ENCODE peak calls at places on chromosomes 7 and 10, in eight cellular contexts. C is cardiac muscle cell, U is IMR-90, Q is prostate gland, S is K562, K is GM12878, A is sigmoid colon, X is BJ. F is an unnamed sample. For H3K36me3, the result is how much of the 10 kb centered on the place peaks cover.

GRCh38 chr7:17495655-17496396 is 197.4 kb downstream of the AHR start:
- DNase-seq in C (no peak), U (no peak), Q (no peak), X (no peak), K (no peak), S (no peak), A (no peak), F (no peak)

GRCh38 chr7:129906700-129907099 is 46.1 kb downstream of the UBE2H start:
- DNase-seq in K (no peak), X (no peak), Q (no peak), U (no peak), S (no peak), A (no peak), C (peak), F (no peak)

GRCh38 chr10:19385846-19386455 is 337.4 kb downstream of the MALRD1 start:
- DNase-seq in X (no peak), A (no peak), C (no peak), S (no peak), K (no peak), U (no peak), Q (no peak), F (no peak)

GRCh38 chr7:78959471-78959870 is 494.0 kb downstream of the MAGI2 start:
- DNase-seq in K (no peak), C (no peak), S (no peak), X (no peak), U (peak), A (no peak), Q (no peak), F (no peak)

GRCh38 chr7:19145429-19146201 is 394 bp upstream of the FERD3L start:
- DNase-seq in X (no peak), Q (no peak), S (no peak), K (no peak), C (no peak), U (no peak), A (no peak), F (peak)

GRCh38 chr10:84265378-84265777 is 20.5 kb downstream of the RGR start:
- DNase-seq in K (no peak), U (no peak), A (no peak), S (no peak), C (no peak), X (no peak), Q (no peak), F (no peak)

GRCh38 chr10:117449636-117450035 is 74.4 kb upstream of the PDZD8 start:
- DNase-seq in S (peak), C (no peak), X (no peak), Q (no peak), K (no peak), U (no peak), A (no peak), F (peak)

GRCh38 chr7:16891338-16891737 is 9.6 kb upstream of the AGR3 start:
- DNase-seq in C (peak), Q (peak), X (no peak), S (no peak), K (peak), U (peak), A (no peak), F (peak)

GRCh38 chr7:66050337-66050957 is 25.2 kb upstream of the ASL start:
- DNase-seq in U (no peak), Q (no peak), A (no peak), K (no peak), X (no peak), C (no peak), S (no peak), F (no peak)

GRCh38 chr7:75691793-75692543 is 46.8 kb downstream of the HIP1 start:
- DNase-seq in K (no peak), Q (no peak), U (no peak), X (no peak), C (no peak), S (no peak), A (peak), F (no peak)

GRCh38 chr10:359093-359492 is 223.8 kb downstream of the ZMYND11 start:
- DNase-seq in A (no peak), C (no peak), X (no peak), K (no peak), S (no peak), Q (no peak), U (no peak), F (no peak)

GRCh38 chr10:95562326-95562725 is 1.2 kb upstream of the SORBS1 start:
- DNase-seq in X (no peak), U (no peak), C (no peak), Q (no peak), K (no peak), A (no peak), S (no peak), F (no peak)

GRCh38 chr10:132135398-132135872 is 51.3 kb upstream of the DPYSL4 start:
- DNase-seq in U (no peak), X (no peak), S (no peak), C (no peak), A (peak), K (no peak), Q (no peak), F (peak)

GRCh38 chr10:17783751-17784150 is 25.4 kb upstream of the MRC1 start:
- DNase-seq in K (no peak), Q (no peak), X (no peak), A (no peak), S (no peak), U (no peak), C (no peak), F (no peak)

GRCh38 chr10:122126763-122127659 is 138.0 kb downstream of the TACC2 start:
- DNase-seq in A (peak), Q (peak), C (peak), S (no peak), K (no peak), U (peak), X (peak), F (peak)

GRCh38 chr10:110670335-110670734 is 26.2 kb downstream of the RBM20 start:
- DNase-seq in Q (no peak), X (no peak), K (peak), U (no peak), S (no peak), C (no peak), A (no peak), F (no peak)

GRCh38 chr10:123518765-123519164 is 147.4 kb upstream of the GPR26 start:
- DNase-seq in A (no peak), C (no peak), U (no peak), Q (no peak), X (no peak), S (no peak), K (no peak), F (no peak)

GRCh38 chr7:73774923-73775322 is 4.9 kb upstream of the CLDN3 start:
- DNase-seq in X (no peak), A (no peak), S (no peak), Q (no peak), U (peak), C (peak), K (no peak), F (no peak)

GRCh38 chr7:157250605-157251228 is 86.1 kb upstream of the DNAJB6 start:
- DNase-seq in Q (no peak), A (no peak), U (peak), X (no peak), C (peak), S (peak), K (no peak), F (peak)

GRCh38 chr7:122651451-122651850 is 47.5 kb downstream of the RNF133 start:
- DNase-seq in A (no peak), S (no peak), K (no peak), X (no peak), C (no peak), U (no peak), Q (no peak), F (no peak)

GRCh38 chr10:112797908-112798307 is 152.1 kb upstream of the TCF7L2 start:
- DNase-seq in Q (no peak), X (no peak), K (no peak), S (no peak), C (no peak), A (no peak), U (no peak), F (no peak)

DNA sequence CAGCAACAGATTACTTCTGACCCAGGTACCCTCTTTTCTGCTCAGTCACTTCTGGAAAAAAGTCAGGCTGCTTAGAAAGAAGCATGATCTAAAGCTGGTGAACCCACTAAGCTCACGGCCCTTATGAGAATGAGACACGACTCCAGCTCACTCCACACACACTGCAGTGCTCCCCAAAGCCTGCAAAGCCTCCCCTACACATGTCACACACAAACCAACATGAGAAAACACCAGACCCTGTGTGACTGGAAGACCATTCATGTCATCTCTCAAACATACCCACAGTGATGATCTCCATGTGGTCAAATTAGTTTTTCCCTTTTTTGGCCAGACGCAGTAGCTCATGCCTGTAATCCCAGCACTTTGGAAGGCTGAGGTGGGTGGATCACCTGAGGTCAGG is 391 bp downstream of the ANKRD61 start:
- DNase-seq in S (no peak), A (no peak), X (no peak), C (no peak), U (no peak), Q (no peak), K (no peak), F (no peak)
- H3K36me3 ChIP-seq in S (half or more), A (half or more), X (under half), C (half or more), U (under half), Q (under half), K (under half), F (under half)

GRCh38 chr10:73732426-73732825 is 11.7 kb upstream of the SEC24C start:
- DNase-seq in A (no peak), K (no peak), U (no peak), Q (no peak), S (no peak), C (no peak), X (no peak), F (no peak)
- H3K4me3 ChIP-seq in A (no peak), K (no peak), U (no peak), Q (no peak), S (no peak), C (no peak), X (no peak), F (no peak)

GRCh38 chr7:98990356-98990755 is 112.0 kb downstream of the TRRAP start:
- DNase-seq in X (no peak), Q (no peak), A (peak), C (no peak), K (no peak), S (no peak), U (no peak), F (no peak)
- H3K36me3 ChIP-seq in X (under half), Q (under half), A (half or more), C (half or more), K (under half), S (half or more), U (half or more), F (under half)

GRCh38 chr10:89303161-89303560 is 1.3 kb downstream of the IFIT2 start:
- DNase-seq in S (no peak), A (no peak), Q (no peak), X (no peak), C (no peak), U (no peak), K (no peak), F (no peak)
- H3K4me3 ChIP-seq in S (no peak), A (no peak), Q (no peak), X (peak), C (no peak), U (no peak), K (peak), F (no peak)

GRCh38 chr10:28552775-28553174 is 19.9 kb downstream of the WAC start:
- DNase-seq in U (no peak), Q (no peak), X (no peak), C (no peak), S (no peak), A (no peak), K (no peak), F (no peak)
- H3K36me3 ChIP-seq in U (under half), Q (under half), X (under half), C (under half), S (half or more), A (under half), K (under half), F (under half)

GRCh38 chr10:124561206-124561605 is 99.6 kb downstream of the LHPP start:
- DNase-seq in A (no peak), K (no peak), X (no peak), C (no peak), S (no peak), Q (no peak), U (no peak), F (peak)

GRCh38 chr10:124563320-124563719 is 101.7 kb downstream of the LHPP start:
- DNase-seq in A (no peak), S (no peak), X (no peak), C (no peak), U (no peak), K (no peak), Q (no peak), F (peak)

GRCh38 chr10:124560377-124560776 is 98.8 kb downstream of the LHPP start:
- DNase-seq in S (no peak), K (no peak), U (peak), X (peak), A (peak), Q (peak), C (peak), F (peak)

GRCh38 chr10:124564881-124565280 is 103.3 kb downstream of the LHPP start:
- DNase-seq in U (no peak), A (no peak), S (no peak), Q (no peak), K (no peak), X (no peak), C (no peak), F (peak)

DNA sequence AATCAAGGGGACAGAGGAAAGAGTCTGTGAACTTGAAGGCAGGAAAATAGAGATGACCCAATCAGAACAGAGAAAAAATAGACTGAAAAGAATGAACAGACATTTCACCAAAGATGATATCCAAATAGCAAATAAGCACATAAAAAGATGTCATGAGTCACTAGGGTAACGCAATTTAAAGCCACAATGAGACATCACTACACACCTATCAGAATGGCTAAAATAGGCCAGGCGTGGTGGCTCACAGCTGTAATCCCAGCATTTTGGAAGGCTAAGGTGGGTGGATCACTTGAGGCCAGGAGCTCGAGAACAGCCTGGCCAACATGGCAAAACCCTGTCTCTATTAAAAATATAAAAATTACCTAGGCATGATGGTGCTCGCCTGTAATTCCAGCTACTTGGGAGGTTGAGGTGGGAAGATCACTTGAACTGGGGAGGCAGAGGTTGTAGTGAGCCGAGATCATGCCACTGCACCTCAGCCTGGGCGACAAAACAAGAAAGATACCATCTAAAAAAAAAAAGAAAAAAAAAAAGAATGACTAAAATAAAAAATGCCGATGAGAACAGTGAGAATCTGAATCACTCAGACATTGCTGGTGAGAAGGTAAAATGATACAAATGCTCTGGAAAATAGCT is 100.9 kb downstream of the LHPP start:
- DNase-seq in A (no peak), Q (no peak), K (no peak), U (no peak), C (no peak), S (no peak), X (no peak), F (no peak)
- H3K4me3 ChIP-seq in A (no peak), Q (no peak), K (no peak), U (no peak), C (no peak), S (no peak), X (no peak), F (no peak)

GRCh38 chr10:5764422-5765297 is 48.6 kb downstream of the GDI2 start:
- DNase-seq in S (no peak), Q (no peak), A (no peak), X (no peak), K (no peak), U (no peak), C (no peak), F (no peak)

GRCh38 chr10:5761220-5761619 is 52.0 kb downstream of the GDI2 start:
- DNase-seq in U (no peak), Q (no peak), A (no peak), X (no peak), C (no peak), K (no peak), S (no peak), F (no peak)

GRCh38 chr10:5765617-5766016 is 47.6 kb downstream of the GDI2 start:
- DNase-seq in U (no peak), C (no peak), A (no peak), S (no peak), K (no peak), Q (no peak), X (no peak), F (no peak)

GRCh38 chr10:5762531-5762930 is 50.7 kb downstream of the GDI2 start:
- DNase-seq in S (no peak), Q (no peak), X (no peak), U (no peak), K (no peak), A (no peak), C (no peak), F (no peak)

DNA sequence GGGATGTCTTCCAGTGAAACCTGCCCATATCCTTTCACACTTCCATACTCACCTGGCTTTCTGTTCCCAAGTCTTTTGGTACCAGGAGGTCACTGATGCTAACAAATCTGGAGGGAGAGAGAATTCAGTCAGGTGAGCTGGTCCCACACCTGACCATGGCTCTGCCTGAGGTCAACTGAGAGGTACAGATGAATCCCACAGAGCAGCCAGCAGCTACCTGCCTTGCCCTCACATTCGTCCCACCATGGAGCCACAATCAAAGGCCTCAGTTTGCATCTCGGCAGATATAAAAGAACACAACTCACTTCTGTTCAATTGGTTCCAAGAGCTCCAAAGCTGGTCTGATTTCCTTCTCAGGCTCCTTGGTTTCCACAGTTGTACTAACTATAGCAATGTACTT is 47.0 kb downstream of the GDI2 start:
- DNase-seq in X (no peak), Q (no peak), S (no peak), C (no peak), U (no peak), A (no peak), K (no peak), F (no peak)
- H3K36me3 ChIP-seq in X (under half), Q (under half), S (half or more), C (half or more), U (under half), A (half or more), K (under half), F (under half)

DNA sequence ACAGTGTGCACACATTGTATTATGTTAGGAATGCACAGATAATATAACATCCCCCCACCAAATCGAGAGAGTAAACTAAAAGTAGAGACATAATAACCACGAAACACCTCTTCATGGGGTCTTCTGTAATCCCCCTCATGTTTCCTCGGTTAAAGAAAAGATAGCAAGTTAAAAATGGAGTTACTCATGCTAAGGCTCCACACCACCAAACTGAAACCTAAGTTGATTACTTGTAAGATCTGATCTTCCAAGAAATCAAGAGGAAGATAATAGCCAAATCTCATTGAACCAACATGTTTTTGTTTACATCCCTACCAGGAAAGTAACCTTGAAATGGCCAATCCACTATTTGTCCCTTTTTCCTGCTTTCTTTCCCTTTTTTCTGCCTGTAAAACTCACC is 11.7 kb upstream of the ETV1 start:
- DNase-seq in K (no peak), S (no peak), C (no peak), A (no peak), X (no peak), Q (no peak), U (no peak), F (no peak)
- H3K4me3 ChIP-seq in K (no peak), S (no peak), C (no peak), A (no peak), X (no peak), Q (no peak), U (no peak), F (no peak)

GRCh38 chr10:4409281-4409680 is 416.7 kb upstream of the AKR1E2 start:
- DNase-seq in U (no peak), A (no peak), C (no peak), X (no peak), S (no peak), Q (no peak), K (no peak), F (no peak)
- H3K36me3 ChIP-seq in U (under half), A (under half), C (under half), X (under half), S (under half), Q (under half), K (under half), F (under half)

GRCh38 chr10:43362191-43362839 is 9.1 kb upstream of the FXYD4 start:
- DNase-seq in A (peak), S (no peak), Q (peak), K (peak), U (peak), X (peak), C (peak), F (peak)
- H3K4me3 ChIP-seq in A (peak), S (no peak), Q (peak), K (peak), U (peak), X (peak), C (peak), F (peak)